ENCODE peak calls at places on chromosomes 11 and 22, in seven cellular contexts. One of them, this sample, is unnamed.

GRCh38 chr11:17778352-17778751 is 43.8 kb downstream of the KCNC1 start:
- DNase-seq in activated naive CD8-positive, alpha-beta T cell treated with anti-CD3 and anti-CD28 coated beads, Interleukin-2, amount 50 U/mL, for 24 hours: no peak
- DNase-seq in iPS-NIHi11: no peak
- DNase-seq in endothelial cell: no peak
- DNase-seq in T-helper 9 cell: no peak
- DNase-seq in HuH-7.5: no peak
- DNase-seq in T-helper 1 cell: no peak
- DNase-seq in this sample: no peak

GRCh38 chr11:65506770-65507485 is 8.1 kb downstream of the MALAT1 start:
- DNase-seq in activated naive CD8-positive, alpha-beta T cell treated with anti-CD3 and anti-CD28 coated beads, Interleukin-2, amount 50 U/mL, for 24 hours: peak
- DNase-seq in iPS-NIHi11: no peak
- DNase-seq in endothelial cell: no peak
- DNase-seq in T-helper 9 cell: no peak
- DNase-seq in HuH-7.5: no peak
- DNase-seq in T-helper 1 cell: peak
- DNase-seq in this sample: peak

GRCh38 chr11:62130498-62131464 is 7.0 kb downstream of the INCENP start:
- DNase-seq in activated naive CD8-positive, alpha-beta T cell treated with anti-CD3 and anti-CD28 coated beads, Interleukin-2, amount 50 U/mL, for 24 hours: no peak
- DNase-seq in iPS-NIHi11: no peak
- DNase-seq in endothelial cell: no peak
- DNase-seq in T-helper 9 cell: no peak
- DNase-seq in HuH-7.5: no peak
- DNase-seq in T-helper 1 cell: no peak
- DNase-seq in this sample: no peak

GRCh38 chr22:41417622-41418390 is 28.8 kb downstream of the TOB2 start:
- DNase-seq in activated naive CD8-positive, alpha-beta T cell treated with anti-CD3 and anti-CD28 coated beads, Interleukin-2, amount 50 U/mL, for 24 hours: no peak
- DNase-seq in iPS-NIHi11: no peak
- DNase-seq in endothelial cell: no peak
- DNase-seq in T-helper 9 cell: no peak
- DNase-seq in HuH-7.5: no peak
- DNase-seq in T-helper 1 cell: no peak
- DNase-seq in this sample: no peak

GRCh38 chr11:7796842-7797241 is at the start of gene OR5P2:
- DNase-seq in activated naive CD8-positive, alpha-beta T cell treated with anti-CD3 and anti-CD28 coated beads, Interleukin-2, amount 50 U/mL, for 24 hours: no peak
- DNase-seq in iPS-NIHi11: no peak
- DNase-seq in endothelial cell: no peak
- DNase-seq in T-helper 9 cell: no peak
- DNase-seq in HuH-7.5: no peak
- DNase-seq in T-helper 1 cell: no peak
- DNase-seq in this sample: no peak

GRCh38 chr11:13336246-13336873 is 58.8 kb downstream of the BMAL1 start:
- DNase-seq in activated naive CD8-positive, alpha-beta T cell treated with anti-CD3 and anti-CD28 coated beads, Interleukin-2, amount 50 U/mL, for 24 hours: no peak
- DNase-seq in iPS-NIHi11: no peak
- DNase-seq in endothelial cell: no peak
- DNase-seq in T-helper 9 cell: no peak
- DNase-seq in HuH-7.5: no peak
- DNase-seq in T-helper 1 cell: no peak
- DNase-seq in this sample: no peak

GRCh38 chr11:16605971-16606783 is 132.3 kb upstream of the C11orf58 start:
- DNase-seq in activated naive CD8-positive, alpha-beta T cell treated with anti-CD3 and anti-CD28 coated beads, Interleukin-2, amount 50 U/mL, for 24 hours: peak
- DNase-seq in iPS-NIHi11: peak
- DNase-seq in endothelial cell: peak
- DNase-seq in T-helper 9 cell: peak
- DNase-seq in HuH-7.5: peak
- DNase-seq in T-helper 1 cell: peak
- DNase-seq in this sample: peak

GRCh38 chr22:49966041-49966715 is 5.6 kb downstream of the PIM3 start:
- DNase-seq in activated naive CD8-positive, alpha-beta T cell treated with anti-CD3 and anti-CD28 coated beads, Interleukin-2, amount 50 U/mL, for 24 hours: no peak
- DNase-seq in iPS-NIHi11: peak
- DNase-seq in endothelial cell: peak
- DNase-seq in T-helper 9 cell: no peak
- DNase-seq in HuH-7.5: no peak
- DNase-seq in T-helper 1 cell: no peak
- DNase-seq in this sample: no peak

GRCh38 chr22:34115722-34116121 is 195.4 kb upstream of the LARGE1 start:
- DNase-seq in activated naive CD8-positive, alpha-beta T cell treated with anti-CD3 and anti-CD28 coated beads, Interleukin-2, amount 50 U/mL, for 24 hours: no peak
- DNase-seq in iPS-NIHi11: no peak
- DNase-seq in endothelial cell: no peak
- DNase-seq in T-helper 9 cell: no peak
- DNase-seq in HuH-7.5: no peak
- DNase-seq in T-helper 1 cell: no peak
- DNase-seq in this sample: no peak

GRCh38 chr11:859394-860131 is 16.9 kb downstream of the TSPAN4 start:
- DNase-seq in activated naive CD8-positive, alpha-beta T cell treated with anti-CD3 and anti-CD28 coated beads, Interleukin-2, amount 50 U/mL, for 24 hours: no peak
- DNase-seq in iPS-NIHi11: peak
- DNase-seq in endothelial cell: no peak
- DNase-seq in T-helper 9 cell: no peak
- DNase-seq in HuH-7.5: no peak
- DNase-seq in T-helper 1 cell: no peak
- DNase-seq in this sample: peak

GRCh38 chr11:95728790-95729189 is 60.8 kb downstream of the FAM76B start:
- DNase-seq in activated naive CD8-positive, alpha-beta T cell treated with anti-CD3 and anti-CD28 coated beads, Interleukin-2, amount 50 U/mL, for 24 hours: no peak
- DNase-seq in iPS-NIHi11: no peak
- DNase-seq in endothelial cell: no peak
- DNase-seq in T-helper 9 cell: no peak
- DNase-seq in HuH-7.5: no peak
- DNase-seq in T-helper 1 cell: no peak
- DNase-seq in this sample: no peak

GRCh38 chr11:110336054-110336453 is 39.6 kb upstream of the RDX start:
- DNase-seq in activated naive CD8-positive, alpha-beta T cell treated with anti-CD3 and anti-CD28 coated beads, Interleukin-2, amount 50 U/mL, for 24 hours: no peak
- DNase-seq in iPS-NIHi11: no peak
- DNase-seq in endothelial cell: no peak
- DNase-seq in T-helper 9 cell: no peak
- DNase-seq in HuH-7.5: no peak
- DNase-seq in T-helper 1 cell: no peak
- DNase-seq in this sample: no peak